ENCODE peak calls at places on chromosomes 1 and 21, in five cellular contexts. One of them, this sample, is unnamed.

GRCh38 chr1:26493905-26494304 is 21.7 kb downstream of the HMGN2 start:
- DNase-seq in IMR-90: no peak
- DNase-seq in heart left ventricle: no peak
- DNase-seq in testis: no peak
- DNase-seq in upper lobe of right lung: no peak
- DNase-seq in this sample: no peak

GRCh38 chr1:203289281-203289981 is 15.9 kb upstream of the BTG2 start:
- DNase-seq in IMR-90: no peak
- DNase-seq in heart left ventricle: peak; percentile 54
- DNase-seq in testis: peak; percentile 53
- DNase-seq in upper lobe of right lung: peak; percentile 79
- DNase-seq in this sample: no peak

GRCh38 chr1:17538428-17539130 is 919 bp upstream of the ARHGEF10L start:
- DNase-seq in IMR-90: peak; percentile 44
- DNase-seq in heart left ventricle: peak; percentile 48
- DNase-seq in testis: peak; percentile 59
- DNase-seq in upper lobe of right lung: no peak
- DNase-seq in this sample: no peak

GRCh38 chr1:222073307-222073995 is 331.6 kb upstream of the DUSP10 start:
- DNase-seq in IMR-90: peak; percentile 84
- DNase-seq in heart left ventricle: no peak
- DNase-seq in testis: no peak
- DNase-seq in upper lobe of right lung: no peak
- DNase-seq in this sample: peak; percentile 87

GRCh38 chr1:58977595-58977994 is 193.7 kb upstream of the JUN start:
- DNase-seq in IMR-90: no peak
- DNase-seq in heart left ventricle: no peak
- DNase-seq in testis: no peak
- DNase-seq in upper lobe of right lung: no peak
- DNase-seq in this sample: no peak

GRCh38 chr1:230158422-230159291 is 91.6 kb downstream of the GALNT2 start:
- DNase-seq in IMR-90: no peak
- DNase-seq in heart left ventricle: no peak
- DNase-seq in testis: peak; percentile 13
- DNase-seq in upper lobe of right lung: no peak
- DNase-seq in this sample: no peak

GRCh38 chr1:172477216-172477615 is 33.3 kb upstream of the PIGC start:
- DNase-seq in IMR-90: no peak
- DNase-seq in heart left ventricle: no peak
- DNase-seq in testis: no peak
- DNase-seq in upper lobe of right lung: no peak
- DNase-seq in this sample: no peak

GRCh38 chr1:115179397-115179835 is 90.1 kb upstream of the TSPAN2 start:
- DNase-seq in IMR-90: peak; percentile 98
- DNase-seq in heart left ventricle: peak; percentile 85
- DNase-seq in testis: no peak
- DNase-seq in upper lobe of right lung: no peak
- DNase-seq in this sample: peak; percentile 99

GRCh38 chr1:232968965-232969364 is 18.6 kb downstream of the NTPCR start:
- DNase-seq in IMR-90: peak; percentile 74
- DNase-seq in heart left ventricle: peak; percentile 79
- DNase-seq in testis: no peak
- DNase-seq in upper lobe of right lung: no peak
- DNase-seq in this sample: peak; percentile 72

GRCh38 chr1:155179107-155180031 is 5.7 kb downstream of the TRIM46 start:
- DNase-seq in IMR-90: no peak
- DNase-seq in heart left ventricle: no peak
- DNase-seq in testis: peak; percentile 9
- DNase-seq in upper lobe of right lung: peak; percentile 68
- DNase-seq in this sample: no peak

GRCh38 chr1:23470282-23471070 is 13.5 kb downstream of the ASAP3 start:
- DNase-seq in IMR-90: peak; percentile 49
- DNase-seq in heart left ventricle: peak; percentile 81
- DNase-seq in testis: peak; percentile 57
- DNase-seq in upper lobe of right lung: no peak
- DNase-seq in this sample: peak; percentile 97

GRCh38 chr1:78792756-78793155 is 143.1 kb downstream of the IFI44 start:
- DNase-seq in IMR-90: no peak
- DNase-seq in heart left ventricle: no peak
- DNase-seq in testis: no peak
- DNase-seq in upper lobe of right lung: no peak
- DNase-seq in this sample: no peak

GRCh38 chr1:214670098-214670497 is 67.1 kb downstream of the CENPF start:
- DNase-seq in IMR-90: peak; percentile 65
- DNase-seq in heart left ventricle: peak; percentile 53
- DNase-seq in testis: peak; percentile 45
- DNase-seq in upper lobe of right lung: no peak
- DNase-seq in this sample: peak; percentile 72

GRCh38 chr21:33286600-33287456 is 20.7 kb downstream of the IL10RB start:
- DNase-seq in IMR-90: peak; percentile 70
- DNase-seq in heart left ventricle: peak; percentile 70
- DNase-seq in testis: peak; percentile 75
- DNase-seq in upper lobe of right lung: no peak
- DNase-seq in this sample: peak; percentile 93

GRCh38 chr21:38544681-38545080 is 46.4 kb upstream of the ERG start:
- DNase-seq in IMR-90: no peak
- DNase-seq in heart left ventricle: no peak
- DNase-seq in testis: no peak
- DNase-seq in upper lobe of right lung: no peak
- DNase-seq in this sample: no peak

GRCh38 chr1:8889103-8889846 is 10.8 kb upstream of the ENO1 start:
- DNase-seq in IMR-90: no peak
- DNase-seq in heart left ventricle: no peak
- DNase-seq in testis: no peak
- DNase-seq in upper lobe of right lung: peak; percentile 75
- DNase-seq in this sample: no peak

GRCh38 chr1:202662081-202662480 is 48.2 kb downstream of the SYT2 start:
- DNase-seq in IMR-90: no peak
- DNase-seq in heart left ventricle: no peak
- DNase-seq in testis: no peak
- DNase-seq in upper lobe of right lung: no peak
- DNase-seq in this sample: no peak

GRCh38 chr1:24329797-24330543 is 10.8 kb downstream of the GRHL3 start:
- DNase-seq in IMR-90: peak; percentile 86
- DNase-seq in heart left ventricle: no peak
- DNase-seq in testis: no peak
- DNase-seq in upper lobe of right lung: no peak
- DNase-seq in this sample: peak; percentile 59

GRCh38 chr1:17545354-17545753 is 5.9 kb downstream of the ARHGEF10L start:
- DNase-seq in IMR-90: peak; percentile 77
- DNase-seq in heart left ventricle: no peak
- DNase-seq in testis: no peak
- DNase-seq in upper lobe of right lung: no peak
- DNase-seq in this sample: peak; percentile 70

GRCh38 chr21:35792569-35792968 is 267.8 kb downstream of the SETD4 start:
- DNase-seq in IMR-90: no peak
- DNase-seq in heart left ventricle: no peak
- DNase-seq in testis: no peak
- DNase-seq in upper lobe of right lung: no peak
- DNase-seq in this sample: no peak

GRCh38 chr1:6785721-6786505 is 659 bp downstream of the CAMTA1 start:
- DNase-seq in IMR-90: peak; percentile 15
- DNase-seq in heart left ventricle: peak; percentile 52
- DNase-seq in testis: peak; percentile 34
- DNase-seq in upper lobe of right lung: peak; percentile 77
- DNase-seq in this sample: no peak

GRCh38 chr1:6783221-6783620 is 2.0 kb upstream of the CAMTA1 start:
- DNase-seq in IMR-90: no peak
- DNase-seq in heart left ventricle: no peak
- DNase-seq in testis: no peak
- DNase-seq in upper lobe of right lung: no peak
- DNase-seq in this sample: no peak

GRCh38 chr1:6783956-6784559 is 1.2 kb upstream of the CAMTA1 start:
- DNase-seq in IMR-90: no peak
- DNase-seq in heart left ventricle: no peak
- DNase-seq in testis: no peak
- DNase-seq in upper lobe of right lung: no peak
- DNase-seq in this sample: peak; percentile 35

GRCh38 chr1:6784560-6785317 is 515 bp upstream of the CAMTA1 start:
- DNase-seq in IMR-90: peak; percentile 100
- DNase-seq in heart left ventricle: peak; percentile 100
- DNase-seq in testis: peak; percentile 100
- DNase-seq in upper lobe of right lung: peak; percentile 99
- DNase-seq in this sample: peak; percentile 100

GRCh38 chr1:6785318-6785712 is at the start of gene CAMTA1:
- DNase-seq in IMR-90: no peak
- DNase-seq in heart left ventricle: no peak
- DNase-seq in testis: no peak
- DNase-seq in upper lobe of right lung: no peak
- DNase-seq in this sample: no peak
- TF ChIP-seq CTCF in IMR-90: no peak
- TF ChIP-seq CTCF in heart left ventricle: no peak
- TF ChIP-seq CTCF in testis: no peak
- TF ChIP-seq CTCF in upper lobe of right lung: no peak
- TF ChIP-seq CTCF in this sample: no peak

DNA sequence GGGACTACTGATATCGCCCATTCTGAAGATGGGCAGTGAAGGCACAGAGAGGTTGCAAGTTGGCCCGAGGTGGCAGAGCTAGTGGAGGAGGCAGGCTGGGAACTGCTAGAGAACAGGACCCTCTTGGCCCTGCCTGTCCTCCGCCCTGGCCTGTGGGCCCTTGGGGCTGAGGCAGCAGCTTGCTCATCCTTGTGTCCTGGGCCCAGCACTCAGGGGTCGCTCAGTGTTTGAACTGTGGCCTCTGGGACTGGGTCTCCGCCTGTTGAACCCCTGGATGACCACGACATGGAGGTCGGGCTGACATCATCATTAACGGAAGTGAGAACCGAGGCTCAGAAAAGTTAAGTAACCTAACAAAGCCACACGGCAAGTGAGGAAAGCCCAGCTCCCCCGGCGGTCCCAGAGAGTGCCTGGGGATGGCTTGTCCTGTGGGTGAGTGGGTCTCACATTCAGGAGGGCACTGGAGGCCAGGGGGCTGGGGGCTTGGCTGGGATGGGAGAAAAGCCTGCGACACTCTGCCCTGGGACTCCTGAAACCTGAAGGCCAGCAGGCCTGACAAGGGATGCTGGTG is 23.0 kb upstream of the DDOST start:
- DNase-seq in IMR-90: no peak
- DNase-seq in heart left ventricle: no peak
- DNase-seq in testis: no peak
- DNase-seq in upper lobe of right lung: no peak
- DNase-seq in this sample: no peak
- H3K4me3 ChIP-seq in IMR-90: no peak overlapping the region
- H3K4me3 ChIP-seq in heart left ventricle: peak overlapping the region; percentile 12
- H3K4me3 ChIP-seq in testis: no peak overlapping the region
- H3K4me3 ChIP-seq in upper lobe of right lung: peak overlapping the region; percentile 43
- H3K4me3 ChIP-seq in this sample: no peak overlapping the region

DNA sequence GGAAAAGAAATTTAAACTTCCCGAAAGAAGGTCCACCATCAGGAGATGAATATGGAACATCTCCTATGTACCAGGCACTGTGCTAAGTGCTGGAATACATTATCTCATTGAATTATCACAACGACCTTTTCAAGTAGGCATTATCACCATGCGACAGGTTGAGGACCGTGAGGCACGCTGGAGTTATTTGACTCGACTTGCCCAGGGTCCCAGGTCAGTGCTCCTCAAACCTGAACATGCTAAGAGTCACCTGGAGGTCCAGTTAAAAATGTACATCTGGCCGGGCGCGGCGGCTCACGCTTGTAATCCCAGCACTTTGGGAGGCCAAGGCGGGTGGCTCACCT is 15.9 kb upstream of the AGTRAP start:
- DNase-seq in IMR-90: no peak
- DNase-seq in heart left ventricle: no peak
- DNase-seq in testis: no peak
- DNase-seq in upper lobe of right lung: no peak
- DNase-seq in this sample: no peak
- TF ChIP-seq CTCF in IMR-90: no peak
- TF ChIP-seq CTCF in heart left ventricle: no peak
- TF ChIP-seq CTCF in testis: no peak
- TF ChIP-seq CTCF in upper lobe of right lung: no peak
- TF ChIP-seq CTCF in this sample: no peak

DNA sequence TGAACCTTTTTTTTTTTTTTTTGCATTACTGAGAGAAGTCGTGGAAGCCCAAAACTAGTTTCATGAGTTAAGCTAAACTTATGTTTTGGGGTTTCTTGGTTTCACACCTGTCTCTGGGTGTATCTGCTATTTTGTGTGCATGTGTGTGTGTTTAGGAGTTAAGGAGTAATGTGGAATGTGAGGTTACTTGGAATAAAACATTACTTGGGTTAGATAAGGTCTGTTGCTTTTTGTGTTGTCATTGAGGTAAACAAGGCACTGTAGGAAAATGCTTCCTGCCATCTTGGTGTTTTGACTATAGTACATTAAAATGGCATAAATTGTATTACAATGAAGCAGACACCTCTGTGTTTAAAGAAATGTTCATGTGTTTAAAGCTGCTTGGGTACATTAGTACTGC is 2.9 kb downstream of the TENT5C start:
- DNase-seq in IMR-90: no peak
- DNase-seq in heart left ventricle: no peak
- DNase-seq in testis: no peak
- DNase-seq in upper lobe of right lung: no peak
- DNase-seq in this sample: no peak
- H3K4me3 ChIP-seq in IMR-90: no peak overlapping the region
- H3K4me3 ChIP-seq in heart left ventricle: no peak overlapping the region
- H3K4me3 ChIP-seq in testis: no peak overlapping the region
- H3K4me3 ChIP-seq in upper lobe of right lung: peak overlapping the region; percentile 60
- H3K4me3 ChIP-seq in this sample: no peak overlapping the region

GRCh38 chr1:68379085-68379478 is 70.7 kb downstream of the RPE65 start:
- DNase-seq in IMR-90: no peak
- DNase-seq in heart left ventricle: no peak
- DNase-seq in testis: no peak
- DNase-seq in upper lobe of right lung: no peak
- DNase-seq in this sample: no peak

GRCh38 chr1:68384872-68385390 is 64.8 kb downstream of the RPE65 start:
- DNase-seq in IMR-90: peak; percentile 90
- DNase-seq in heart left ventricle: peak; percentile 22
- DNase-seq in testis: no peak
- DNase-seq in upper lobe of right lung: no peak
- DNase-seq in this sample: peak; percentile 89

GRCh38 chr1:68383092-68383491 is 66.7 kb downstream of the RPE65 start:
- DNase-seq in IMR-90: no peak
- DNase-seq in heart left ventricle: no peak
- DNase-seq in testis: no peak
- DNase-seq in upper lobe of right lung: no peak
- DNase-seq in this sample: no peak

GRCh38 chr1:68378296-68379084 is 71.3 kb downstream of the RPE65 start:
- DNase-seq in IMR-90: peak; percentile 71
- DNase-seq in heart left ventricle: no peak
- DNase-seq in testis: no peak
- DNase-seq in upper lobe of right lung: no peak
- DNase-seq in this sample: peak; percentile 12

GRCh38 chr1:68384321-68384813 is 65.4 kb downstream of the RPE65 start:
- DNase-seq in IMR-90: peak; percentile 100
- DNase-seq in heart left ventricle: no peak
- DNase-seq in testis: no peak
- DNase-seq in upper lobe of right lung: no peak
- DNase-seq in this sample: peak; percentile 98
- TF ChIP-seq CTCF in IMR-90: peak; percentile 60
- TF ChIP-seq CTCF in heart left ventricle: no peak
- TF ChIP-seq CTCF in testis: no peak
- TF ChIP-seq CTCF in upper lobe of right lung: no peak
- TF ChIP-seq CTCF in this sample: peak; percentile 63

This sample was measured in fibroblast of the aortic adventitia.